ENCODE peak calls at places on chromosomes 1 and 21, in ten cellular contexts. E, K, B, G, C, X, O, R, P and A are unnamed samples.

GRCh38 chr1:244992833-244993232 is 128.5 kb upstream of the HNRNPU start:
- DNase-seq in R (no peak), P (no peak), G (no peak), B (no peak), K (no peak), X (no peak), E (no peak), C (no peak), O (no peak), A (no peak)

GRCh38 chr21:36989699-36990507 is 16.6 kb upstream of the RIPPLY3 start:
- DNase-seq in P (peak), X (peak), B (peak), G (peak), C (peak), O (peak), E (peak), R (peak), K (peak), A (peak)

GRCh38 chr1:200488375-200489165 is 78.7 kb upstream of the ZNF281 start:
- DNase-seq in C (peak), O (no peak), K (peak), X (peak), E (peak), G (no peak), R (peak), B (no peak), P (no peak), A (no peak)

GRCh38 chr1:58539553-58539952 is 7.0 kb downstream of the OMA1 start:
- DNase-seq in X (peak), B (no peak), C (no peak), G (no peak), K (peak), E (no peak), R (no peak), O (no peak), P (no peak), A (no peak)

GRCh38 chr1:162605225-162605927 is 26.9 kb upstream of the DDR2 start:
- DNase-seq in O (no peak), E (no peak), P (no peak), G (no peak), X (no peak), C (no peak), B (no peak), K (no peak), R (peak), A (no peak)

GRCh38 chr1:87325982-87326738 is 2.5 kb upstream of the LMO4 start:
- DNase-seq in O (no peak), E (peak), R (no peak), P (no peak), G (no peak), C (peak), K (peak), X (peak), B (no peak), A (no peak)

GRCh38 chr1:194476351-194476750 is 1289.9 kb upstream of the B3GALT2 start:
- DNase-seq in O (no peak), R (no peak), G (no peak), P (no peak), C (no peak), K (no peak), B (no peak), E (no peak), X (no peak), A (no peak)

GRCh38 chr1:223129229-223129851 is 13.7 kb downstream of the TLR5 start:
- DNase-seq in B (peak), C (peak), G (peak), E (peak), K (peak), O (peak), P (peak), R (no peak), X (peak), A (peak)

GRCh38 chr1:55503663-55504305 is 288.6 kb upstream of the USP24 start:
- DNase-seq in B (no peak), X (no peak), C (no peak), R (no peak), O (no peak), K (no peak), E (no peak), G (no peak), P (no peak), A (no peak)

GRCh38 chr1:28365864-28366263 is 3.7 kb upstream of the PHACTR4 start:
- DNase-seq in E (peak), P (no peak), O (no peak), C (no peak), B (no peak), G (no peak), K (no peak), R (no peak), X (peak), A (no peak)

GRCh38 chr1:10965621-10966226 is 46.7 kb upstream of the TARDBP start:
- DNase-seq in P (no peak), C (peak), X (peak), O (no peak), K (no peak), G (no peak), B (no peak), R (no peak), E (no peak), A (no peak)

GRCh38 chr1:201748331-201748730 is 80.6 kb upstream of the IPO9 start:
- DNase-seq in C (no peak), K (no peak), X (no peak), O (no peak), B (no peak), E (no peak), R (no peak), G (no peak), P (no peak), A (no peak)

GRCh38 chr1:65792671-65793358 is at the start of gene PDE4B:
- DNase-seq in C (no peak), X (peak), G (no peak), E (no peak), P (peak), K (no peak), O (no peak), B (no peak), R (no peak), A (no peak)

GRCh38 chr1:229434641-229435051 is 752 bp upstream of the ACTA1 start:
- DNase-seq in P (no peak), R (no peak), G (no peak), B (no peak), O (no peak), E (no peak), C (no peak), X (no peak), K (no peak), A (no peak)

GRCh38 chr1:77545970-77546369 is 136.5 kb downstream of the ZZZ3 start:
- DNase-seq in P (no peak), C (no peak), K (no peak), E (no peak), O (no peak), X (no peak), R (no peak), G (no peak), B (no peak), A (no peak)

GRCh38 chr1:119947468-119947867 is 51.2 kb upstream of the ADAM30 start:
- DNase-seq in B (no peak), E (no peak), C (no peak), O (no peak), K (no peak), G (no peak), P (no peak), X (no peak), R (no peak), A (no peak)

GRCh38 chr1:108059945-108060344 is 95.0 kb upstream of the VAV3 start:
- DNase-seq in E (no peak), P (no peak), B (no peak), O (no peak), G (no peak), X (no peak), C (no peak), K (no peak), R (no peak), A (no peak)

GRCh38 chr1:91406773-91407389 is 2.2 kb upstream of the HFM1 start:
- DNase-seq in B (no peak), P (no peak), O (no peak), G (no peak), R (no peak), E (no peak), C (no peak), K (peak), X (no peak), A (no peak)

GRCh38 chr1:85047472-85048295 is 616 bp downstream of the MCOLN3 start:
- DNase-seq in O (no peak), R (no peak), G (no peak), E (no peak), C (no peak), P (peak), B (no peak), K (no peak), X (peak), A (peak)

GRCh38 chr1:156815307-156815826 is 1.3 kb downstream of the SH2D2A start:
- DNase-seq in C (no peak), G (no peak), X (peak), P (no peak), R (no peak), K (peak), E (no peak), B (no peak), O (no peak), A (no peak)

DNA sequence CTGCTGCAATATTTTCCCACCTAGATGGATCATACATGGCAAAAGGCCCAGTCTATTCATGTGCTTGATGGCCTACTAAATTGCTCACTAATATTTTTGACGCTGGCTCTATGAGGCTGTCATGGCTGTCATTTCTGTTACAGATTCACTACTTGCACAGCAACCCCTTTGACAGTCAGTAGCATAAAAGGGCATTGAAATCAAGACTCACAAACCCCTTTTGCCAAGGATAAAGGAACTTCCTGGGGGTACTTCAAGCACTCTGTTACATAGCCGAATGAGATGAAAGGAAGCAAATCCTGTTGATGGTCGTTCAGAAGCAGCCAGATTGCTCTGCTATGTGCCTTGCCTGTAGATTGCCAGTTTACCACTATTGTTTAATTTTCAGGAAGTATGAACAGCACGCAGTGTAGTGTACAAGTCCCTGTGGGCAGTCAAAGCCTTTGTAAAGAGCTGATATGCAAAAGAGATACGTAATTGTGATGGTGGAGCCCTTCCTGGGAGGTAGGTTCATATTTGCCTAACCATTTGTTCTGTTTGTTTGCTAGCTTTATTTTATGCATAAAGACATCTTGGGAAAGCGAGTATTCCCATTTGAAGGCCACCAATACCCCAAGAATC is 296.2 kb downstream of the LRRIQ3 start:
- DNase-seq in X (no peak), P (no peak), R (no peak), C (no peak), G (no peak), O (no peak), K (no peak), B (no peak), E (no peak), A (no peak)
- TF ChIP-seq POLR2AphosphoS5 in X (no peak), P (no peak), R (no peak), C (no peak), G (no peak), O (no peak), K (no peak), B (no peak), E (no peak), A (no peak)

DNA sequence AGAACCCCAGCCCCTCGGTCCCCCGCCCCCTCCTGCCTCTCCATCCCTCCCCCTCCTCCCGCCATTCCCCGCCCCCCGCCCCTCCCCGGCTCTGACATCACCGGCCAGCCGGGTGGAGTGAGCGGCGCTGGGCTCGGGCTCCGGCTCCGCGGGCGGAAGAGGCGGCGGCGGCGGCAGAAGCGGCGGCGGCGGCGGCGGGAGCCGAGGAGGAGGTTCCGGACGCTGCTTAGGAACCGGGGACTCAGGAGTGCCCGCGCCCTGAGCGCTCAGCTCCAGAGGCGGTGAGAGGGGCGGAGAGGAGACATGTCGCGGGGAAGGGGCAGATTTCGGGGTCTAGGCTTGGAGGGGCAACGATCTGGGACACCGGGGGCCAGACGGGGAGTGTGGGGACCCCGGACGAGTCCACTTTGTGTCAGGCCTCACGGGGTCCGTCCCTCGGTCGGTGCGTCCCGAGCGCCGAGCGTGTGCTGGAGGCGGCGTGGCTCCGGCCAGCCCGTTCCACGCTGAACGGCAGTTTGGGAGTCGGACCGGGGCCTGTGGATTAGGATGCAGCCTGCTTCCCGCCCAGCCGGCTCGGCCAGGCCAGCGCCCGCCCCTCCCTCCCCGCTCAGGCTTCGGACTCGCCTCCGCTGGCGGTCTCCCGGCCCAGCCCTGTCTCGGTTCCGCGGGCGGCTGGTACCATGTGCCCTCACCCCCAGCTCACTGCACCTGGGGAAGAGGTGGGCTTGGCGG is at the start of gene PEA15:
- DNase-seq in R (peak), C (peak), G (peak), K (peak), P (peak), E (peak), O (peak), B (peak), X (peak), A (peak)
- TF ChIP-seq POLR2A in R (peak), C (no peak), G (peak), K (peak), P (no peak), E (peak), O (no peak), B (no peak), X (peak), A (no peak)

GRCh38 chr1:169779970-169780369 is 14.7 kb downstream of the METTL18 start:
- DNase-seq in G (no peak), O (no peak), E (no peak), X (no peak), R (no peak), B (no peak), C (no peak), P (no peak), K (no peak), A (no peak)
- TF ChIP-seq POLR2AphosphoS5 in G (no peak), O (no peak), E (no peak), X (no peak), R (no peak), B (no peak), C (no peak), P (no peak), K (no peak), A (no peak)

DNA sequence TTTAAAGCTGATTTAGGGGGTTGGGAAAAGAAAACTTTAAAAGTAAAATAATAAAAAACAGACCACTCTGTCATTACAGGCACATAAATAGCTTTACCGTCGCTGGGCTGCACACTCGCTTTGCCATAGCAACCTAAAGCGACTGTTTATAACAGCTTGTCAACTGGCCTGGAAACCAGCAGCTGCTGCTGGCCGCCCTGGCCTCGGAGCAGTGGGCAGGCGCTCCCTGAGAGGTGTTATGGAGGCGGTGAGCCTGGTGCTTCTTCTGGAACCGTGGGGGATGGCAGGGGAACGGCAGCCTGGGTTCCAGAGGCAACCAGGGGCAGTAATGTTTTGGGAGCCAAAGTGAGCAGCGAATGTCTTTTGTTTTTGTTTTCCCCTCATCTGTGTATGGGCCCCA is 45.7 kb downstream of the ATP2B4 start:
- DNase-seq in R (no peak), B (no peak), P (no peak), G (no peak), E (no peak), O (no peak), X (peak), K (no peak), C (no peak), A (no peak)
- TF ChIP-seq POLR2A in R (no peak), B (no peak), P (no peak), G (no peak), E (no peak), O (no peak), X (no peak), K (no peak), C (no peak), A (no peak)

GRCh38 chr1:26225033-26225831 is 8.8 kb upstream of the CEP85 start:
- DNase-seq in X (peak), R (no peak), G (no peak), E (peak), O (no peak), K (no peak), B (peak), P (peak), C (peak), A (no peak)
- TF ChIP-seq POLR2AphosphoS5 in X (no peak), R (no peak), G (no peak), E (no peak), O (no peak), K (no peak), B (no peak), P (peak), C (no peak), A (no peak)

GRCh38 chr1:110084226-110085078 is 14.0 kb upstream of the ALX3 start:
- DNase-seq in B (no peak), K (no peak), G (no peak), X (peak), E (peak), P (peak), O (peak), C (peak), R (no peak), A (no peak)
- TF ChIP-seq POLR2A in B (no peak), K (no peak), G (no peak), X (no peak), E (no peak), P (no peak), O (peak), C (no peak), R (no peak), A (peak)